ENCODE peak calls at places on chromosomes 13 and 19, in ten cellular contexts. O, X, W, P, N, Q, A, K, F and S are unnamed samples.

GRCh38 chr13:32423592-32423991 is 4.3 kb downstream of the N4BP2L1 start:
- DNase-seq in O (no peak), X (no peak), W (no peak), P (no peak), N (no peak), Q (peak), A (no peak), K (no peak), F (no peak), S (no peak)

GRCh38 chr19:53432088-53432661 is 391 bp downstream of the ZNF761 start:
- DNase-seq in O (no peak), X (peak), W (peak), P (peak), N (no peak), Q (peak), A (peak), K (no peak), F (peak), S (peak)

GRCh38 chr13:41505209-41505835 is 48.0 kb downstream of the RGCC start:
- DNase-seq in O (peak), X (no peak), W (no peak), P (no peak), N (no peak), Q (no peak), A (no peak), K (no peak), F (no peak), S (no peak)

GRCh38 chr13:23609414-23610186 is 39.4 kb downstream of the TNFRSF19 start:
- DNase-seq in O (no peak), X (no peak), W (peak), P (no peak), N (peak), Q (no peak), A (no peak), K (no peak), F (peak), S (no peak)

GRCh38 chr13:60441761-60442160 is 44.7 kb downstream of the TDRD3 start:
- DNase-seq in O (no peak), X (no peak), W (no peak), P (no peak), N (no peak), Q (no peak), A (no peak), K (no peak), F (no peak), S (no peak)

GRCh38 chr13:112837371-112838037 is 131.5 kb upstream of the MCF2L start:
- DNase-seq in O (no peak), X (no peak), W (no peak), P (no peak), N (no peak), Q (no peak), A (no peak), K (no peak), F (no peak), S (no peak)

GRCh38 chr19:728011-728410 is 19.3 kb downstream of the PALM start:
- DNase-seq in O (no peak), X (no peak), W (peak), P (no peak), N (no peak), Q (no peak), A (peak), K (no peak), F (no peak), S (peak)

GRCh38 chr13:30308548-30308947 is 1.2 kb upstream of the KATNAL1 start:
- DNase-seq in O (no peak), X (no peak), W (peak), P (no peak), N (no peak), Q (peak), A (no peak), K (no peak), F (no peak), S (no peak)

GRCh38 chr19:44626067-44626624 is 12.8 kb downstream of the IGSF23 start:
- DNase-seq in O (peak), X (no peak), W (peak), P (no peak), N (no peak), Q (no peak), A (no peak), K (no peak), F (no peak), S (no peak)

GRCh38 chr13:109644956-109645355 is 141.4 kb downstream of the IRS2 start:
- DNase-seq in O (no peak), X (no peak), W (no peak), P (no peak), N (no peak), Q (no peak), A (no peak), K (no peak), F (no peak), S (no peak)

GRCh38 chr19:19426799-19427198 is 21.3 kb downstream of the GATAD2A start:
- DNase-seq in O (no peak), X (no peak), W (no peak), P (no peak), N (no peak), Q (no peak), A (no peak), K (no peak), F (no peak), S (no peak)

GRCh38 chr13:50512602-50513527 is 330.6 kb downstream of the DLEU7 start:
- DNase-seq in O (no peak), X (peak), W (peak), P (peak), N (peak), Q (peak), A (peak), K (peak), F (peak), S (peak)

DNA sequence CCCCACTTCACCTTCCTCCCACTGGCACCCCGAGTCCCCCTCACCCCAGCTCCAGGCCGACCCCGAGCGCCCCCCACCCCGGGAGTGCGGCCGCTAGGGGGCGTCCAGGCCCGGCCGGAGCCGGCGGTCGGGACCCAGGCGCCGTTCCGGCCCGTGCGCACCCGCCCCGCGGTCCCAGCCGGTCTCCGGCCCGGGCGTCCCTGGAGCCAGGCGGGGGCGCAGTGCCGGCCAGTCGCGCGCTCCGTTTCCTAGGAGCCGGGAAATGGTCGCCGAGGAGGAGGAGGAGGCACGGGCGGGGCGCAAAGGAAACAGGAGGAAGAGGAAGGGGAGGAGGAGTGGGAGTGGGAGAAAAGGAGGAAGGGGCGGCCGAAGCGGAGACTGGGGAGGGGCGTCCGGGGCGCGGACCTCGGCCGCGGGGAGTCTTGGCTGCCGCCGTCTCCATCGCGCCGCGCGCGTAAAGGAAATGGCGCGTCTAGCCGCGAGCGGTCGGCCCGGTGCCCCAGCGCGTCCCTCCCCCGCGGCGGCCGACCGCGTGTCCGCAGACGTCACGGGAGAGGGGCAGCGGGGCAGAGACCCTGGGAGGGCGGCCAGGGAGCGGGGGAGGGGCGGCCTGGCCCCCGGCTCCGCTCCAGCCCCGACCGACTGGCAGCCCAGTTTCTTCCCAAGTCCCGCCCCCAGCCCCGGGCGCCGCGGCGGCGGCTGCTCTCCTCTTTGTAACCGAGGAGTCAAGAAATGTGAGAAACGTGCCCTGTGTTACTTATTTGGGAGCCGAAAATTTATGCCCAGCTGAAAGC is 1.1 kb upstream of the KCTD15 start:
- DNase-seq in O (peak), X (no peak), W (peak), P (peak), N (peak), Q (peak), A (peak), K (peak), F (peak), S (peak)
- TF ChIP-seq POLR2A in O (no peak), X (no peak), W (peak), P (no peak), N (no peak), Q (no peak), A (no peak), K (no peak), F (peak), S (peak)

DNA sequence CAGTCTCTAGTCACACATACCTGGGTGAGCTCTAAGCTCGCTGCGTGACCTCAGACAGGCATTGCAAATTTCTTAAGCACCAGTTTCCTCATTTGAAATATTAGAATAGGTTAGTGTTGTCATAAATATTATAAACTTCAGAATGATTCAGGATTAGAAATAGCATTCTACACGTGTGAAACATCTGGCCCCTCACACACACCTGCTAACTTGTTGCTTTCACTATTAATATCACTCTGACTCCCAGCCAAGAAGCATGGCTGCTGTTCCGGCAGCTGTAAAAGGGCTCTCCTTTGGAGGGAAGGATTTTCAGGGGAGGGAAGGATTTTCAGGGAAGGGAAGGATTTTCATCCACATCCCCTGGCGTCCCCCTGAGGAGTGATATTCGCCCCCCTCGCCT is 161.3 kb upstream of the GPR12 start:
- DNase-seq in O (no peak), X (no peak), W (no peak), P (no peak), N (no peak), Q (no peak), A (no peak), K (no peak), F (no peak), S (no peak)
- TF ChIP-seq POLR2A in O (no peak), X (no peak), W (no peak), P (no peak), N (no peak), Q (no peak), A (no peak), K (no peak), F (no peak), S (no peak)

GRCh38 chr19:48348737-48349136 is 15.0 kb downstream of the TMEM143 start:
- DNase-seq in O (no peak), X (no peak), W (no peak), P (no peak), N (no peak), Q (no peak), A (no peak), K (no peak), F (no peak), S (no peak)
- TF ChIP-seq POLR2A in O (no peak), X (no peak), W (no peak), P (no peak), N (no peak), Q (no peak), A (no peak), K (no peak), F (no peak), S (no peak)

DNA sequence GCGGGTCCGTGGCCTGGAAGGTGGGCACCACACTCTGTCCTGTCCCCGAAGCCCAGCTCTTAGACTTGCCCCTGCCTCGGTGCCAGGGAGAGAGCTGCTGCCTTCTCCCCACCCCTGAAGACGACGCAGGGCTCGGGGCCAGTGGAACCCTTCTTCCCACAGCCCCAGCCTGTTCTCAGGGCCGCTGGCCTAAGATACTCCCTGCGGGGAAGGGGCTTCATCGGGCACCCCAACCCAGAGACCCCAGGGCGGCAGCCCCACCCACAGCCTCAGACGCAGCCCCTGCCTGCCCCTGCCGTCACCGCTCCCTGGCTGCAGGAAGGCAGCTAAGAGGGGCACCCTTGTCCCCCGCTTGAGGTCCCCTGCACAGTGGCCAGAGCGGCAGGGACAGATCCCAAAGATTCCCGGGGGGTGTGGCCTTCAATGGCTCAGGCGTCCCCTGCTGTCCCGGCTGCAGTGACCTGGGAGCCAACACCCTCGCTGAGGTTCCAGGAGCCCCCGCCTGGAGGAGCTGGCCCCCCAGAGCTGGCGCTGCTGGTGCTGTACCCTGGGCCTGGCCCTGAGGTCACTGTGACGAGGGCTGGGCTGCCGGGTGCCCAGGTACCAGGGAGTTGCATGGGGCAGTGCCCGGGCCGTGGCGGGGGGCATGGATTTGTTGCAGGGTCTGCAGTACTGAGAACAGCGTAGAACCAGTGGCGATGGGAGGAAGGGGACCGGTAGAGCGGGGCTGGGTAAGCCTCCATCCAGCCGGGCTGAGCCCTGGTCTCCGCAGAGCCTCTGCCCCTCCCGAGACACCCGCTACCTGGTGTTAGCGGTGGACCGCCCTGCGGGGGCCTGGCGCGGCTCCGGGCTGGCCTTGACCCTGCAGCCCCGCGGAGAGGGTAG is 999 bp downstream of the AMH start:
- DNase-seq in O (no peak), X (no peak), W (no peak), P (no peak), N (no peak), Q (no peak), A (no peak), K (no peak), F (no peak), S (no peak)
- TF ChIP-seq POLR2A in O (no peak), X (no peak), W (no peak), P (no peak), N (no peak), Q (no peak), A (no peak), K (no peak), F (no peak), S (no peak)

DNA sequence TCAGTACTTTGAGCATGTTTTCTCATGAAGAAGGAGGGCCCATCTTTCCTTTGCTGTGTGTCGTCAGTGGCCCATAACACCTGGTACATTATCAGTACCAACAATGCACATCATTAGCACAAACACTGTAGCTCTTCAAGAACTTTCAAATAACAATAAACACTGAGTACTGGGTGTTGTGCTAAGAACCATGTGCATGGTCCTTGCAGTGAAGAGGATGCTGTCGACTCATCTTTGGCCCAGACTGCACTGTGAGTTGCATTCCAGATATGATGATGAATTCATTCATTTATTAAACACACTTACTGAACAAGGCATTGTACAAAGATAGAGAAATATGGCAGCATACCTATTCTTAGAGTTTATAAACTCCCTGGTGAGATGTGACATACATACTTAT is 55.8 kb downstream of the FLT3 start:
- DNase-seq in O (no peak), X (no peak), W (no peak), P (no peak), N (no peak), Q (no peak), A (no peak), K (no peak), F (no peak), S (no peak)
- TF ChIP-seq POLR2A in O (no peak), X (no peak), W (no peak), P (no peak), N (no peak), Q (no peak), A (no peak), K (no peak), F (no peak), S (no peak)

DNA sequence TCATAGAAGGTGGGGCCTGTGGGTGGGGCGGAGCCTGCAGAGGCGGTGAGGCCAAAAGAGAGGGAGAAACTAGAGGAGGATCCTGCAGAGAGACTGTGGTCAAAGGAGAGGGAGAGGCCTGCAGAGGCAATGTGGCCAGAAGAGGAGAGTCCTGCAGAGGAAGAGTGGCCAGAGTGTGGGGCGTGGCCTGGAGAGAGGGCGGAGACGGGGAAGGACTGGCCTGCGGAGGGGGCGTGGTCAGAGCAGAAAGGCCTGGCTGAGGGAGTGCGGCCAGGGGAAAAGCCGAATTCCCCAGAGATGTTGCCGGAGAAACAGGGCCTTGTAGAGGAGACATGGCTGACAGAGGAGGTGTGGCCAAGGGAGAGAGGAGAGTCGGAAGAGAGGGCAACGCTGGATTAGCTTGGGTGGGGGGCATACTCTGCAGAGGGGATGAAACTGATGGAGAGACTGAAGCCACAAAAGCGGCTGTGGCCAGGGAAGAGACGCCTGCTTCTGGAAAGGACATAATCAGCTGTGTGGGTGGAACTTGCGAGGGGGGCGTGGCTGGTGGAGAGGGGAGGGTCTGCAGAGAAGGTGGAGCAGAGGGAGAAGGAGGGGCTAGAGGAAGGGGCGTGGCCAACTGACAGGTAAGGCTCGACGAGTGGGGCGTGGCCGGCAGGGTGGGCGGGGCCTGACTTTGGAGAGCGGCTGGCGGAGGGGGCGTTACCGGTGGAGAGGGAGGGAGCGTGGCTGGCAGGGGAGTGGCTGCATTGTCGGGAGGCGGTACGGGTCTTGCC is 2.5 kb downstream of the PRR36 start:
- DNase-seq in O (peak), X (peak), W (peak), P (peak), N (peak), Q (peak), A (peak), K (no peak), F (peak), S (peak)
- TF ChIP-seq POLR2A in O (no peak), X (no peak), W (no peak), P (no peak), N (no peak), Q (no peak), A (no peak), K (no peak), F (no peak), S (no peak)

GRCh38 chr19:6772028-6772865 is at the start of gene VAV1:
- DNase-seq in O (no peak), X (peak), W (peak), P (peak), N (peak), Q (peak), A (peak), K (peak), F (no peak), S (peak)
- TF ChIP-seq POLR2A in O (no peak), X (peak), W (no peak), P (no peak), N (no peak), Q (peak), A (no peak), K (peak), F (no peak), S (no peak)